ENCODE peak calls at places on chromosome 13, in six cellular contexts. V, E, Q, I, U and Y are unnamed samples.

GRCh38 chr13:44263920-44264610 is 109.6 kb upstream of the SERP2 start:
- DNase-seq in V (no peak), E (peak; percentile 38), Q (no peak), I (no peak), U (peak; percentile 20), Y (no peak)

GRCh38 chr13:60758637-60759036 is 361.6 kb downstream of the TDRD3 start:
- DNase-seq in V (no peak), E (no peak), Q (no peak), I (no peak), U (no peak), Y (no peak)

GRCh38 chr13:102117175-102117830 is 284.5 kb downstream of the FGF14 start:
- DNase-seq in V (no peak), E (no peak), Q (no peak), I (no peak), U (no peak), Y (no peak)

GRCh38 chr13:24153979-24154378 is 6.5 kb upstream of the SPATA13 start:
- DNase-seq in V (no peak), E (no peak), Q (no peak), I (no peak), U (no peak), Y (no peak)

GRCh38 chr13:63625869-63626268 is 2210.2 kb upstream of the PCDH20 start:
- DNase-seq in V (no peak), E (peak; percentile 31), Q (peak; percentile 49), I (no peak), U (peak; percentile 31), Y (no peak)

GRCh38 chr13:103097366-103097928 is 31.2 kb upstream of the SLC10A2 start:
- DNase-seq in V (no peak), E (no peak), Q (no peak), I (no peak), U (no peak), Y (no peak)

GRCh38 chr13:102658678-102659077 is 36.2 kb downstream of the METTL21C start:
- DNase-seq in V (no peak), E (no peak), Q (no peak), I (no peak), U (no peak), Y (no peak)

GRCh38 chr13:23654111-23655110 is 84.2 kb downstream of the TNFRSF19 start:
- DNase-seq in V (no peak), E (peak; percentile 81), Q (peak; percentile 38), I (no peak), U (peak; percentile 80), Y (no peak)

GRCh38 chr13:113179374-113180230 is 21.2 kb downstream of the PROZ start:
- DNase-seq in V (peak; percentile 77), E (peak; percentile 64), Q (no peak), I (no peak), U (peak; percentile 82), Y (peak; percentile 35)

GRCh38 chr13:43469791-43470190 is 317.0 kb downstream of the ENOX1 start:
- DNase-seq in V (no peak), E (peak; percentile 2), Q (no peak), I (no peak), U (peak; percentile 11), Y (no peak)

GRCh38 chr13:112876305-112877000 is 92.6 kb upstream of the MCF2L start:
- DNase-seq in V (no peak), E (no peak), Q (no peak), I (no peak), U (no peak), Y (no peak)

GRCh38 chr13:89227356-89227755 is 1556.2 kb downstream of the SLITRK5 start:
- DNase-seq in V (no peak), E (peak; percentile 40), Q (no peak), I (no peak), U (no peak), Y (no peak)

GRCh38 chr13:71517004-71517403 is 350.0 kb downstream of the DACH1 start:
- DNase-seq in V (no peak), E (peak; percentile 5), Q (no peak), I (no peak), U (no peak), Y (no peak)

GRCh38 chr13:48009298-48009697 is 8.2 kb upstream of the SUCLA2 start:
- DNase-seq in V (no peak), E (peak; percentile 73), Q (no peak), I (peak; percentile 97), U (peak; percentile 51), Y (peak; percentile 75)

GRCh38 chr13:23598371-23598770 is 28.2 kb downstream of the TNFRSF19 start:
- DNase-seq in V (no peak), E (peak; percentile 55), Q (no peak), I (no peak), U (peak; percentile 70), Y (no peak)

GRCh38 chr13:70043685-70044084 is 63.9 kb upstream of the ATXN8OS start:
- DNase-seq in V (no peak), E (peak; percentile 30), Q (no peak), I (no peak), U (no peak), Y (no peak)

GRCh38 chr13:112783946-112784500 is 94.2 kb downstream of the ATP11A start:
- DNase-seq in V (no peak), E (no peak), Q (no peak), I (no peak), U (no peak), Y (peak; percentile 62)

GRCh38 chr13:99416411-99417121 is 84.7 kb upstream of the TM9SF2 start:
- DNase-seq in V (no peak), E (no peak), Q (no peak), I (no peak), U (no peak), Y (no peak)

DNA sequence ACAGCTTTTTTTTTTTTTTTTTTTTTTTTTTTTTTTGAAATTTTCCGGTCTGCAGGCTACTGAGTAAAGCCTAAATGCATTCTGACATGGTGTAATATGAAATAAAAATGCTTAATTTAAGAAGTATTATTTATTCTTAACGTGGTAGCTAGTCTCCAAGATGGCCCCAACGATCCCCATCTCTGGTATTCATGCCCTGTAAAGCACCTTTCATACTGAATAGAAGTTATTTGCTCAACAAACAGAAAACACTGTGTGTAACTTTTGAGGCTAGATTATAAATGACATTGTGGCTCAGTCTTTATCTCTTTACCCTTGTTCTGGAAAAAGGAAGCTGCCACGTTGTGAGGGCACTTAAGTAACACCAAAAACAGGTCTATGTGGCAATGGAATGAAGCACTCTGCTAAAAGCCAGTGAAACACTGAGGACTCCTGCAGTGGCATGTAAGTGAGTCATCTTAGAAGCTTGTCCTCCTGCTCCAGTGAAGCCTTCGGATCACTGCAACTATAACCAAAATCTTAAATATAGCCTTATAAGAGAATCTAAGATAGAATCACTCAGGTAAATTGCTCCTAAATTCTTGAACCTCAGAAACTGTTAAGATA is 128.7 kb downstream of the UGGT2 start:
- DNase-seq in V (no peak), E (peak; percentile 94), Q (no peak), I (peak; percentile 82), U (peak; percentile 86), Y (peak; percentile 92)
- H2AFZ ChIP-seq in V (no peak overlapping the region), E (no peak overlapping the region), Q (no peak overlapping the region), I (no peak overlapping the region), U (no peak overlapping the region), Y (peak overlapping the region; percentile 81)

GRCh38 chr13:40895715-40896184 is 106.3 kb downstream of the SLC25A15 start:
- DNase-seq in V (no peak), E (no peak), Q (no peak), I (no peak), U (no peak), Y (no peak)
- H3K27ac ChIP-seq in V (no peak overlapping the region), E (no peak overlapping the region), Q (peak overlapping the region; percentile 6), I (no peak overlapping the region), U (no peak overlapping the region), Y (no peak overlapping the region)

GRCh38 chr13:20159646-20160345 is 1.1 kb downstream of the GJA3 start:
- DNase-seq in V (peak; percentile 51), E (peak; percentile 53), Q (no peak), I (no peak), U (peak; percentile 64), Y (no peak)
- H2AFZ ChIP-seq in V (peak overlapping the region; percentile 90), E (peak overlapping the region; percentile 6), Q (peak overlapping the region; percentile 83), I (peak overlapping the region; percentile 50), U (no peak overlapping the region), Y (peak overlapping the region; percentile 68)

GRCh38 chr13:30108913-30109237 is 198.5 kb downstream of the KATNAL1 start:
- DNase-seq in V (no peak), E (no peak), Q (no peak), I (peak; percentile 94), U (no peak), Y (no peak)

GRCh38 chr13:30107536-30108136 is 199.7 kb downstream of the KATNAL1 start:
- DNase-seq in V (no peak), E (no peak), Q (no peak), I (peak; percentile 73), U (peak; percentile 84), Y (no peak)

GRCh38 chr13:30109471-30110135 is 197.7 kb downstream of the KATNAL1 start:
- DNase-seq in V (no peak), E (no peak), Q (no peak), I (no peak), U (no peak), Y (no peak)

GRCh38 chr13:30107126-30107525 is 200.2 kb downstream of the KATNAL1 start:
- DNase-seq in V (no peak), E (no peak), Q (no peak), I (no peak), U (no peak), Y (no peak)

GRCh38 chr13:30108216-30108912 is 199.0 kb downstream of the KATNAL1 start:
- DNase-seq in V (no peak), E (no peak), Q (no peak), I (no peak), U (no peak), Y (no peak)
- H3K27ac ChIP-seq in V (no peak overlapping the region), E (no peak overlapping the region), Q (no peak overlapping the region), I (peak overlapping the region; percentile 77), U (no peak overlapping the region), Y (no peak overlapping the region)

DNA sequence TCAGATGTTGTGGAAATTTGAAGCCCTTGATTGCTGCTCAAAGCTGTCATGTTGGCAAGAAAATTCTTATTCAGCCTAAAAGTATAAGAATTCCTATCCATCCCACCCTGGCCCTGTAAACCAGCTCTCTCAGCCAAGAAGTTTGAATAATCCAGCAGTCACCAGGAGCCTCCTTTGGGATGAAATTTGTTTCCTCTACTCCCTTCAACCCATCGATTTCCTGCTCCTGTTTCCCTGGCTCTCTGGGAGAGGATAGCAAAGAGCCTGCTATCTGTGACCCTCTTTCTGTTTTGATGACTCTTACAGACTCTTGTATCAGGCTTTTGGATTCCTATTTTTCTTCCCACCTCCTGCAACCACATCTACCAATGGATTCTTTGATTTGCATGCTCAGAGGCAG is 169.3 kb downstream of the LHFPL6 start:
- DNase-seq in V (no peak), E (no peak), Q (no peak), I (no peak), U (no peak), Y (no peak)
- H2AFZ ChIP-seq in V (no peak overlapping the region), E (no peak overlapping the region), Q (no peak overlapping the region), I (no peak overlapping the region), U (no peak overlapping the region), Y (no peak overlapping the region)

GRCh38 chr13:26499209-26499601 is 58.3 kb upstream of the WASF3 start:
- DNase-seq in V (peak; percentile 31), E (no peak), Q (no peak), I (peak; percentile 46), U (no peak), Y (no peak)
- H3K27ac ChIP-seq in V (no peak overlapping the region), E (no peak overlapping the region), Q (no peak overlapping the region), I (no peak overlapping the region), U (peak overlapping the region; percentile 51), Y (peak overlapping the region; percentile 76)